ENCODE peak calls at places on chromosomes 2 and 18, in nine cellular contexts. W is cortex of kidney; S is nephron progenitor cell; D is caudate nucleus; G is hepatocyte; V is CD8-positive, alpha-beta memory T cell; O is NCI-H774; B is glomerular endothelial cell; A is activated CD8-positive, alpha-beta memory T cell treated with anti-CD3 and anti-CD28 coated beads for 48 hours. N is an unnamed sample.
A peak's percentile ranks its signal among the peaks of the same experiment; 100 is the strongest.

GRCh38 chr2:189578272-189578671 is 2.3 kb downstream of the SLC40A1 start:
- DNase-seq in W (no peak), S (no peak), D (no peak), G (no peak), V (no peak), O (no peak), B (no peak), A (no peak), N (no peak)

GRCh38 chr2:120867290-120868231 is 131.9 kb downstream of the GLI2 start:
- DNase-seq in W (no peak), S (peak; percentile 76), D (no peak), G (peak; percentile 75), V (no peak), O (no peak), B (no peak), A (no peak), N (peak; percentile 78)

GRCh38 chr18:29181151-29181901 is 1004.4 kb upstream of the CDH2 start:
- DNase-seq in W (no peak), S (no peak), D (no peak), G (peak; percentile 51), V (no peak), O (no peak), B (no peak), A (no peak), N (no peak)

GRCh38 chr2:134009440-134009839 is 244.4 kb upstream of the MGAT5 start:
- DNase-seq in W (no peak), S (no peak), D (no peak), G (no peak), V (no peak), O (no peak), B (no peak), A (no peak), N (no peak)

GRCh38 chr2:234836251-234836650 is 115.6 kb upstream of the SH3BP4 start:
- DNase-seq in W (no peak), S (no peak), D (no peak), G (peak; percentile 35), V (no peak), O (no peak), B (no peak), A (no peak), N (no peak)

GRCh38 chr2:74602553-74603281 is 45.4 kb downstream of the M1AP start:
- DNase-seq in W (no peak), S (no peak), D (no peak), G (no peak), V (no peak), O (no peak), B (no peak), A (no peak), N (no peak)

GRCh38 chr2:241810304-241811208 is 1.6 kb downstream of the NEU4 start:
- DNase-seq in W (no peak), S (peak; percentile 4), D (peak; percentile 58), G (no peak), V (peak; percentile 44), O (no peak), B (no peak), A (no peak), N (peak; percentile 46)

GRCh38 chr2:199258291-199258690 is 199.4 kb downstream of the SATB2 start:
- DNase-seq in W (no peak), S (no peak), D (no peak), G (no peak), V (no peak), O (no peak), B (no peak), A (no peak), N (no peak)

GRCh38 chr2:46847185-46847710 is 68.4 kb downstream of the MCFD2 start:
- DNase-seq in W (no peak), S (no peak), D (no peak), G (peak; percentile 91), V (no peak), O (peak; percentile 82), B (no peak), A (no peak), N (peak; percentile 91)

GRCh38 chr18:48135436-48135966 is 205.0 kb upstream of the SMAD2 start:
- DNase-seq in W (no peak), S (no peak), D (no peak), G (no peak), V (no peak), O (no peak), B (no peak), A (no peak), N (no peak)

GRCh38 chr2:117952237-117952636 is 61.6 kb downstream of the CCDC93 start:
- DNase-seq in W (no peak), S (no peak), D (no peak), G (no peak), V (no peak), O (no peak), B (no peak), A (no peak), N (no peak)

GRCh38 chr2:59195851-59196250 is 954.7 kb upstream of the FANCL start:
- DNase-seq in W (no peak), S (no peak), D (no peak), G (no peak), V (no peak), O (no peak), B (no peak), A (no peak), N (no peak)

GRCh38 chr18:9193031-9193430 is 56.5 kb downstream of the ANKRD12 start:
- DNase-seq in W (no peak), S (no peak), D (no peak), G (no peak), V (no peak), O (no peak), B (no peak), A (no peak), N (no peak)

GRCh38 chr2:41735446-41735845 is 312.4 kb upstream of the PKDCC start:
- DNase-seq in W (no peak), S (no peak), D (no peak), G (no peak), V (no peak), O (no peak), B (no peak), A (no peak), N (no peak)

GRCh38 chr2:54629914-54630609 is 93.4 kb upstream of the EML6 start:
- DNase-seq in W (no peak), S (no peak), D (no peak), G (peak; percentile 79), V (no peak), O (no peak), B (no peak), A (no peak), N (peak; percentile 75)

GRCh38 chr18:48934708-48935432 is 15.9 kb downstream of the SMAD7 start:
- DNase-seq in W (no peak), S (no peak), D (no peak), G (no peak), V (peak; percentile 38), O (no peak), B (no peak), A (no peak), N (no peak)